ENCODE peak calls at places on chromosomes 6 and 20, in seven cellular contexts. One of them, this sample, is unnamed.

GRCh38 chr20:13059398-13060136 is 50.8 kb downstream of the SPTLC3 start:
- DNase-seq in SK-N-SH: no peak
- DNase-seq in H1: no peak
- DNase-seq in HepG2: no peak
- DNase-seq in GM12878: no peak
- DNase-seq in K562: no peak
- DNase-seq in HCT116: no peak
- DNase-seq in this sample: no peak

GRCh38 chr20:63567382-63568169 is 6.5 kb downstream of the HELZ2 start:
- DNase-seq in K562: no peak
- DNase-seq in H1: no peak
- DNase-seq in HCT116: no peak
- DNase-seq in SK-N-SH: no peak
- DNase-seq in GM12878: peak
- DNase-seq in HepG2: no peak
- DNase-seq in this sample: no peak

GRCh38 chr6:167766986-167767714 is 59.6 kb upstream of the AFDN start:
- DNase-seq in GM12878: no peak
- DNase-seq in HCT116: no peak
- DNase-seq in SK-N-SH: no peak
- DNase-seq in K562: peak
- DNase-seq in HepG2: no peak
- DNase-seq in H1: no peak
- DNase-seq in this sample: no peak

GRCh38 chr6:163797313-163797712 is 382.8 kb downstream of the QKI start:
- DNase-seq in K562: no peak
- DNase-seq in H1: no peak
- DNase-seq in HepG2: no peak
- DNase-seq in SK-N-SH: no peak
- DNase-seq in GM12878: no peak
- DNase-seq in HCT116: no peak
- DNase-seq in this sample: no peak

GRCh38 chr20:53291548-53291947 is 302.1 kb downstream of the ZNF217 start:
- DNase-seq in K562: peak
- DNase-seq in SK-N-SH: no peak
- DNase-seq in H1: no peak
- DNase-seq in HepG2: peak
- DNase-seq in GM12878: no peak
- DNase-seq in HCT116: peak
- DNase-seq in this sample: no peak

GRCh38 chr20:41167481-41168253 is 30.3 kb downstream of the PLCG1 start:
- DNase-seq in GM12878: no peak
- DNase-seq in SK-N-SH: no peak
- DNase-seq in K562: no peak
- DNase-seq in HCT116: no peak
- DNase-seq in H1: no peak
- DNase-seq in HepG2: no peak
- DNase-seq in this sample: no peak

GRCh38 chr6:134352786-134353480 is 35.0 kb upstream of the SGK1 start:
- DNase-seq in K562: no peak
- DNase-seq in H1: no peak
- DNase-seq in HCT116: no peak
- DNase-seq in GM12878: no peak
- DNase-seq in HepG2: no peak
- DNase-seq in SK-N-SH: no peak
- DNase-seq in this sample: no peak

GRCh38 chr6:159306134-159306537 is 136.9 kb downstream of the FNDC1 start:
- DNase-seq in SK-N-SH: no peak
- DNase-seq in HCT116: no peak
- DNase-seq in H1: no peak
- DNase-seq in GM12878: no peak
- DNase-seq in HepG2: peak
- DNase-seq in K562: no peak
- DNase-seq in this sample: no peak

GRCh38 chr6:166056637-166057036 is 111.0 kb downstream of the TBXT start:
- DNase-seq in K562: no peak
- DNase-seq in HCT116: no peak
- DNase-seq in H1: no peak
- DNase-seq in HepG2: no peak
- DNase-seq in GM12878: no peak
- DNase-seq in SK-N-SH: no peak
- DNase-seq in this sample: no peak

GRCh38 chr20:35062478-35062877 is 30.1 kb downstream of the TRPC4AP start:
- DNase-seq in HCT116: no peak
- DNase-seq in GM12878: no peak
- DNase-seq in SK-N-SH: no peak
- DNase-seq in HepG2: no peak
- DNase-seq in H1: no peak
- DNase-seq in K562: no peak
- DNase-seq in this sample: no peak
- TF ChIP-seq SIN3A in HCT116: no peak
- TF ChIP-seq SIN3A in GM12878: no peak
- TF ChIP-seq SIN3A in SK-N-SH: no peak
- TF ChIP-seq SIN3A in HepG2: no peak
- TF ChIP-seq SIN3A in H1: no peak
- TF ChIP-seq SIN3A in K562: no peak
- TF ChIP-seq SIN3A in this sample: no peak

GRCh38 chr6:144873653-144874378 is 588.7 kb downstream of the UTRN start:
- DNase-seq in HCT116: no peak
- DNase-seq in HepG2: no peak
- DNase-seq in GM12878: no peak
- DNase-seq in H1: no peak
- DNase-seq in SK-N-SH: no peak
- DNase-seq in K562: no peak
- DNase-seq in this sample: no peak

GRCh38 chr6:144876689-144877088 is 591.6 kb downstream of the UTRN start:
- DNase-seq in HepG2: no peak
- DNase-seq in H1: no peak
- DNase-seq in K562: no peak
- DNase-seq in GM12878: no peak
- DNase-seq in SK-N-SH: no peak
- DNase-seq in HCT116: no peak
- DNase-seq in this sample: no peak

DNA sequence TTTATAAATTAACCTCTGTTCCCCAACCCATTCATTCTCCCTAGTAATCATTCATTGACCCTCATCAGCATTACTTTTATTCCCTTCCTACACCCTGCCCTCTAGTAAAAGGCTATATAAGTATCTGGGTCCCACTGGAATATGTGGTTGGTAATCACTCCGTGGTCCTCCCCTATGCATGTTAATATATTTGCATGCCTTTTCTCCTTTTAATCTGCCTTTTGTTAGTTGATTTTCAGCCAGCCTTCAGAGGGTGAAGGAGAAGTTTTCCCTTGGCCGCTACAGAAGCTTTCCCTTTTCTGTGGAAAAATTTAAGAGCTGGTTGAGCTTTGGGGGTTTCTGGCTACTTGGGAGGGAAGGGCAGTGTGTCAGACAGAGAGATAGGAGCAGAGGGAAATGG is 585.7 kb downstream of the UTRN start:
- DNase-seq in H1: no peak
- DNase-seq in GM12878: no peak
- DNase-seq in HCT116: no peak
- DNase-seq in SK-N-SH: no peak
- DNase-seq in HepG2: no peak
- DNase-seq in K562: no peak
- DNase-seq in this sample: no peak
- TF ChIP-seq SIN3A in H1: no peak
- TF ChIP-seq SIN3A in GM12878: no peak
- TF ChIP-seq SIN3A in HCT116: no peak
- TF ChIP-seq SIN3A in SK-N-SH: no peak
- TF ChIP-seq SIN3A in HepG2: no peak
- TF ChIP-seq SIN3A in K562: no peak
- TF ChIP-seq SIN3A in this sample: no peak

GRCh38 chr20:56628873-56629463 is at the start of gene TFAP2C:
- DNase-seq in K562: peak
- DNase-seq in H1: no peak
- DNase-seq in SK-N-SH: peak
- DNase-seq in HCT116: peak
- DNase-seq in GM12878: no peak
- DNase-seq in HepG2: no peak
- DNase-seq in this sample: no peak
- TF ChIP-seq SIN3A in K562: no peak
- TF ChIP-seq SIN3A in H1: peak
- TF ChIP-seq SIN3A in SK-N-SH: no peak
- TF ChIP-seq SIN3A in HCT116: no peak
- TF ChIP-seq SIN3A in GM12878: no peak
- TF ChIP-seq SIN3A in HepG2: no peak
- TF ChIP-seq SIN3A in this sample: peak

GRCh38 chr6:42938428-42938796 is 9.1 kb downstream of the CNPY3 start:
- DNase-seq in HepG2: no peak
- DNase-seq in GM12878: no peak
- DNase-seq in HCT116: no peak
- DNase-seq in SK-N-SH: no peak
- DNase-seq in K562: no peak
- DNase-seq in H1: no peak
- DNase-seq in this sample: no peak
- TF ChIP-seq SIN3A in HepG2: no peak
- TF ChIP-seq SIN3A in GM12878: no peak
- TF ChIP-seq SIN3A in HCT116: no peak
- TF ChIP-seq SIN3A in SK-N-SH: no peak
- TF ChIP-seq SIN3A in K562: no peak
- TF ChIP-seq SIN3A in H1: no peak
- TF ChIP-seq SIN3A in this sample: no peak

GRCh38 chr6:170135821-170136471 is 154.9 kb downstream of the DLL1 start:
- DNase-seq in SK-N-SH: peak
- DNase-seq in HepG2: no peak
- DNase-seq in H1: no peak
- DNase-seq in GM12878: no peak
- DNase-seq in K562: no peak
- DNase-seq in HCT116: no peak
- DNase-seq in this sample: no peak
- TF ChIP-seq SIN3A in SK-N-SH: no peak
- TF ChIP-seq SIN3A in HepG2: no peak
- TF ChIP-seq SIN3A in H1: no peak
- TF ChIP-seq SIN3A in GM12878: no peak
- TF ChIP-seq SIN3A in K562: no peak
- TF ChIP-seq SIN3A in HCT116: no peak
- TF ChIP-seq SIN3A in this sample: no peak

GRCh38 chr6:169019727-169020491 is 233.7 kb downstream of the THBS2 start:
- DNase-seq in K562: no peak
- DNase-seq in HepG2: peak
- DNase-seq in HCT116: no peak
- DNase-seq in SK-N-SH: no peak
- DNase-seq in GM12878: no peak
- DNase-seq in H1: peak
- DNase-seq in this sample: no peak

GRCh38 chr6:169020821-169021220 is 232.8 kb downstream of the THBS2 start:
- DNase-seq in HCT116: no peak
- DNase-seq in K562: no peak
- DNase-seq in H1: no peak
- DNase-seq in HepG2: no peak
- DNase-seq in SK-N-SH: no peak
- DNase-seq in GM12878: no peak
- DNase-seq in this sample: no peak

GRCh38 chr6:169014681-169015080 is 239.0 kb downstream of the THBS2 start:
- DNase-seq in HepG2: no peak
- DNase-seq in GM12878: no peak
- DNase-seq in HCT116: no peak
- DNase-seq in K562: no peak
- DNase-seq in H1: no peak
- DNase-seq in SK-N-SH: no peak
- DNase-seq in this sample: no peak

GRCh38 chr6:169019111-169019510 is 234.5 kb downstream of the THBS2 start:
- DNase-seq in K562: no peak
- DNase-seq in GM12878: no peak
- DNase-seq in SK-N-SH: no peak
- DNase-seq in HCT116: no peak
- DNase-seq in H1: no peak
- DNase-seq in HepG2: no peak
- DNase-seq in this sample: no peak

GRCh38 chr6:169016758-169017157 is 236.9 kb downstream of the THBS2 start:
- DNase-seq in HCT116: no peak
- DNase-seq in HepG2: no peak
- DNase-seq in K562: no peak
- DNase-seq in GM12878: no peak
- DNase-seq in H1: no peak
- DNase-seq in SK-N-SH: no peak
- DNase-seq in this sample: no peak
- TF ChIP-seq SIN3A in HCT116: no peak
- TF ChIP-seq SIN3A in HepG2: no peak
- TF ChIP-seq SIN3A in K562: no peak
- TF ChIP-seq SIN3A in GM12878: no peak
- TF ChIP-seq SIN3A in H1: no peak
- TF ChIP-seq SIN3A in SK-N-SH: no peak
- TF ChIP-seq SIN3A in this sample: no peak

This sample was measured in Panc1.